ENCODE peak calls at places on chromosomes 11 and 22, in nine cellular contexts. S is AG04450, R is cardiac muscle cell, N is AG10803, O is dorsolateral prefrontal cortex, G is endodermal cell, Z is suprapubic skin, B is spleen, D is HFFc6. H is an unnamed sample.

GRCh38 chr11:119590651-119591308 is 138.2 kb downstream of the NECTIN1 start:
- DNase-seq in S (no peak), Z (no peak), G (peak; percentile 79), B (no peak), R (no peak), N (no peak), D (no peak), O (no peak), H (no peak)

GRCh38 chr11:104572279-104572678 is 326.0 kb downstream of the CASP12 start:
- DNase-seq in D (no peak), Z (no peak), S (no peak), N (no peak), B (no peak), R (no peak), G (no peak), O (no peak), H (no peak)

GRCh38 chr11:118109231-118109630 is 22.5 kb upstream of the SMIM35 start:
- DNase-seq in Z (no peak), S (no peak), B (no peak), G (no peak), N (peak; percentile 40), D (peak; percentile 56), O (no peak), R (no peak), H (no peak)

GRCh38 chr11:30291331-30291730 is 31.6 kb upstream of the ARL14EP start:
- DNase-seq in D (no peak), R (no peak), O (no peak), B (no peak), G (no peak), N (no peak), Z (no peak), S (no peak), H (no peak)

GRCh38 chr11:72840780-72841179 is 26.6 kb downstream of the ATG16L2 start:
- DNase-seq in R (no peak), S (peak; percentile 79), O (no peak), Z (no peak), D (peak; percentile 79), G (no peak), B (no peak), N (peak; percentile 91), H (no peak)

GRCh38 chr11:34262601-34263081 is 95.2 kb downstream of the ABTB2 start:
- DNase-seq in R (no peak), D (no peak), Z (no peak), N (peak; percentile 6), S (no peak), G (no peak), B (no peak), O (no peak), H (no peak)

GRCh38 chr22:29315286-29316195 is at the start of gene RASL10A:
- DNase-seq in O (no peak), B (peak; percentile 66), S (no peak), G (peak; percentile 76), N (no peak), D (no peak), R (peak; percentile 58), Z (no peak), H (no peak)

GRCh38 chr11:125949271-125950177 is 3.7 kb downstream of the VSIG10L2 start:
- DNase-seq in N (no peak), R (no peak), D (no peak), S (no peak), O (no peak), G (no peak), B (no peak), Z (no peak), H (no peak)

GRCh38 chr11:72079776-72080325 is 491 bp downstream of the NUMA1 start:
- DNase-seq in G (no peak), R (no peak), O (no peak), Z (no peak), S (no peak), N (no peak), D (no peak), B (no peak), H (peak; percentile 22)

GRCh38 chr11:12693485-12694181 is 19.4 kb downstream of the TEAD1 start:
- DNase-seq in D (peak; percentile 97), N (peak; percentile 98), B (no peak), G (peak; percentile 62), O (no peak), Z (no peak), S (peak; percentile 94), R (no peak), H (no peak)

GRCh38 chr11:122668562-122669090 is 13.1 kb downstream of the UBASH3B start:
- DNase-seq in S (peak; percentile 66), Z (no peak), O (peak; percentile 43), R (no peak), B (no peak), G (no peak), N (peak; percentile 79), D (peak; percentile 74), H (no peak)

GRCh38 chr22:27748355-27749168 is 53.0 kb downstream of the MN1 start:
- DNase-seq in Z (no peak), B (peak; percentile 17), S (no peak), R (no peak), D (no peak), O (no peak), N (peak; percentile 87), G (peak; percentile 89), H (no peak)

GRCh38 chr22:26287382-26288228 is 118.3 kb downstream of the SEZ6L start:
- DNase-seq in N (no peak), R (no peak), S (no peak), G (no peak), O (no peak), Z (no peak), B (no peak), D (no peak), H (no peak)

GRCh38 chr11:80388536-80388935 is 947.7 kb upstream of the TENM4 start:
- DNase-seq in O (no peak), B (no peak), D (no peak), G (no peak), S (no peak), R (no peak), N (no peak), Z (no peak), H (no peak)

DNA sequence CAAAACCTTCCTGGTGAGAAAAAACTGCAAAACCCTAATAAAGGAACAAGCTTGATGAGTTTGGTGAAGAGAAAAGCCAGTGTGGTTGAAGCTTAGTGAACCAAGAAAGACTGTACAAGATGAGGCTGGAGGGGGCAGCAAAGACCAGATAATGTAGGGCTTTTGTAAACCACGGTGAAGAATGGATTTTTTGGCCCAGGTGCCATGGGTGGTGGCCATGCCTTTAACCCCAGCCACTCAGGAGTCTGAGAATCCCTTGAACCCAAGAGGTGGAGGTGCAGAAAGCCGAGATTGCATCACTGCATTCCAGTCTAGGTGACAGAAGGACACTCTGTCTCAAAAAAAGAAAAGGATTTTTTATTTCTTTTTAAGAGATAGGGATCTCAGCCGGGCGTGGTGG is 5.0 kb upstream of the ZDHHC5 start:
- DNase-seq in O (no peak), R (no peak), N (no peak), Z (no peak), B (no peak), S (no peak), G (peak; percentile 75), D (no peak), H (no peak)
- TF ChIP-seq CTCF in O (no peak), R (no peak), N (peak; percentile 2), Z (no peak), B (no peak), S (peak; percentile 9), G (peak; percentile 76), D (peak; percentile 36), H (no peak)

GRCh38 chr11:1402355-1402754 is 12.6 kb downstream of the BRSK2 start:
- DNase-seq in S (no peak), R (no peak), N (no peak), D (no peak), G (no peak), O (no peak), Z (no peak), B (no peak), H (no peak)

GRCh38 chr11:1402776-1403620 is 13.3 kb downstream of the BRSK2 start:
- DNase-seq in Z (no peak), B (no peak), G (no peak), N (no peak), O (no peak), R (no peak), S (no peak), D (no peak), H (no peak)

GRCh38 chr11:1400168-1401000 is 10.7 kb downstream of the BRSK2 start:
- DNase-seq in Z (no peak), G (no peak), S (no peak), N (no peak), D (no peak), B (no peak), R (no peak), O (no peak), H (no peak)

GRCh38 chr11:1401001-1401445 is 11.3 kb downstream of the BRSK2 start:
- DNase-seq in O (no peak), S (no peak), Z (no peak), B (no peak), N (no peak), R (no peak), D (no peak), G (no peak), H (no peak)

GRCh38 chr11:1401656-1402221 is 12.0 kb downstream of the BRSK2 start:
- DNase-seq in S (peak; percentile 20), O (peak; percentile 73), N (peak; percentile 38), R (peak; percentile 89), B (no peak), G (peak; percentile 93), Z (no peak), D (peak; percentile 20), H (no peak)
- TF ChIP-seq CTCF in S (no peak), O (peak; percentile 22), N (no peak), R (no peak), B (no peak), G (peak; percentile 30), Z (no peak), D (no peak), H (no peak)

GRCh38 chr11:27619936-27620335 is 80.3 kb downstream of the BDNF start:
- DNase-seq in N (no peak), R (no peak), S (no peak), G (no peak), O (no peak), B (no peak), D (no peak), Z (no peak), H (no peak)

GRCh38 chr11:27616711-27617110 is 83.5 kb downstream of the BDNF start:
- DNase-seq in Z (no peak), D (no peak), N (no peak), B (no peak), S (no peak), R (no peak), G (no peak), O (no peak), H (no peak)

GRCh38 chr11:27621440-27622161 is 78.7 kb downstream of the BDNF start:
- DNase-seq in S (no peak), G (no peak), R (no peak), N (peak; percentile 78), Z (no peak), O (no peak), B (no peak), D (no peak), H (no peak)

GRCh38 chr11:27618591-27618990 is 81.7 kb downstream of the BDNF start:
- DNase-seq in S (no peak), R (no peak), D (no peak), Z (no peak), B (no peak), N (peak; percentile 7), G (no peak), O (no peak), H (no peak)

GRCh38 chr11:27619039-27619438 is 81.2 kb downstream of the BDNF start:
- DNase-seq in B (no peak), D (no peak), R (no peak), N (peak; percentile 15), G (no peak), Z (no peak), S (no peak), O (no peak), H (no peak)
- TF ChIP-seq CTCF in B (no peak), D (no peak), R (no peak), N (no peak), G (no peak), Z (no peak), S (no peak), O (no peak), H (no peak)

GRCh38 chr11:8318536-8318935 is 54.9 kb upstream of the LMO1 start:
- DNase-seq in B (peak; percentile 70), N (no peak), R (peak; percentile 62), D (no peak), O (no peak), Z (no peak), G (peak; percentile 88), S (no peak), H (no peak)
- TF ChIP-seq CTCF in B (no peak), N (no peak), R (peak; percentile 33), D (peak; percentile 27), O (peak; percentile 35), Z (peak; percentile 7), G (peak; percentile 91), S (no peak), H (no peak)